ENCODE peak calls at places on chromosomes 5 and 9, in seven cellular contexts. S is SK-N-SH, L is choroid plexus epithelial cell, N is skeletal muscle cell, P is dermis microvascular lymphatic vessel endothelial cell, B is ELR, V is epithelial cell of prostate. E is an unnamed sample.
A peak's percentile ranks its signal among the peaks of the same experiment; 100 is the strongest.

GRCh38 chr9:2610985-2611384 is 10.6 kb upstream of the VLDLR start:
- DNase-seq in S (no peak), L (peak; percentile 48), N (no peak), P (no peak), B (no peak), V (no peak), E (no peak)

GRCh38 chr5:43150748-43151147 is 30.0 kb downstream of the ZNF131 start:
- DNase-seq in S (no peak), L (no peak), N (no peak), P (no peak), B (no peak), V (no peak), E (no peak)

GRCh38 chr9:124439661-124440243 is 10.5 kb upstream of the ADGRD2 start:
- DNase-seq in S (no peak), L (no peak), N (no peak), P (no peak), B (no peak), V (no peak), E (no peak)

GRCh38 chr9:82606761-82607382 is 456.1 kb downstream of the RASEF start:
- DNase-seq in S (peak; percentile 49), L (peak; percentile 89), N (peak; percentile 21), P (peak; percentile 54), B (peak; percentile 49), V (no peak), E (peak; percentile 50)

GRCh38 chr5:80959768-80960442 is at the start of gene RASGRF2:
- DNase-seq in S (peak; percentile 87), L (peak; percentile 36), N (no peak), P (peak; percentile 64), B (peak; percentile 87), V (no peak), E (peak; percentile 13)

GRCh38 chr9:131709741-131710499 is 30.0 kb downstream of the RAPGEF1 start:
- DNase-seq in S (no peak), L (peak; percentile 52), N (no peak), P (peak; percentile 70), B (peak; percentile 50), V (no peak), E (peak; percentile 68)

GRCh38 chr9:74361508-74361907 is 135.6 kb upstream of the RORB start:
- DNase-seq in S (no peak), L (no peak), N (no peak), P (no peak), B (no peak), V (peak; percentile 64), E (no peak)

GRCh38 chr9:120265791-120266190 is 314.2 kb downstream of the CDK5RAP2 start:
- DNase-seq in S (no peak), L (peak; percentile 4), N (peak; percentile 12), P (no peak), B (no peak), V (no peak), E (peak; percentile 5)

GRCh38 chr9:137685035-137685885 is 66.5 kb downstream of the EHMT1 start:
- DNase-seq in S (no peak), L (peak; percentile 67), N (no peak), P (no peak), B (peak; percentile 69), V (no peak), E (peak; percentile 55)

GRCh38 chr9:77457916-77458592 is 190.1 kb downstream of the GNA14 start:
- DNase-seq in S (peak; percentile 74), L (peak; percentile 84), N (no peak), P (peak; percentile 41), B (peak; percentile 79), V (no peak), E (peak; percentile 60)

GRCh38 chr9:109036744-109037680 is 23.7 kb upstream of the CTNNAL1 start:
- DNase-seq in S (no peak), L (peak; percentile 48), N (no peak), P (no peak), B (peak; percentile 44), V (no peak), E (no peak)

GRCh38 chr9:84411647-84412267 is 71.2 kb upstream of the SLC28A3 start:
- DNase-seq in S (no peak), L (no peak), N (no peak), P (no peak), B (no peak), V (no peak), E (no peak)

E was measured in LHCN-M2.